ENCODE peak calls at places on chromosomes 1 and 21, in six cellular contexts. D is HT1080; Z is heart right ventricle; W is NCI-H2029; R is stimulated activated CD8-positive, alpha-beta memory T cell treated with anti-CD3 and anti-CD28 coated beads, Interleukin-15, amount 100 ng/mL, for 4 hours; S is DMS153. I is an unnamed sample.
A peak's percentile ranks its signal among the peaks of the same experiment; 100 is the strongest.

GRCh38 chr1:67700692-67701410 is 15.8 kb downstream of the GADD45A start:
- DNase-seq in D (peak; percentile 55), Z (no peak), W (peak; percentile 69), R (no peak), S (peak; percentile 75), I (peak; percentile 24)

GRCh38 chr1:244325056-244325764 is 126.5 kb downstream of the ADSS2 start:
- DNase-seq in D (no peak), Z (no peak), W (no peak), R (no peak), S (no peak), I (peak; percentile 65)

GRCh38 chr1:24966724-24967346 is 36.8 kb upstream of the RUNX3 start:
- DNase-seq in D (peak; percentile 82), Z (no peak), W (no peak), R (no peak), S (no peak), I (no peak)

GRCh38 chr1:21251773-21252471 is 38.3 kb downstream of the ECE1 start:
- DNase-seq in D (peak; percentile 76), Z (no peak), W (peak; percentile 4), R (no peak), S (peak; percentile 73), I (no peak)

GRCh38 chr1:240803151-240803550 is 191.2 kb upstream of the GREM2 start:
- DNase-seq in D (peak; percentile 77), Z (no peak), W (peak; percentile 30), R (no peak), S (peak; percentile 43), I (no peak)

GRCh38 chr1:20555025-20555757 is 2.8 kb downstream of the FAM43B start:
- DNase-seq in D (no peak), Z (no peak), W (no peak), R (no peak), S (no peak), I (no peak)

GRCh38 chr1:43466403-43466802 is 12.7 kb upstream of the HYI start:
- DNase-seq in D (peak; percentile 31), Z (no peak), W (peak; percentile 75), R (no peak), S (peak; percentile 22), I (no peak)

GRCh38 chr1:181073638-181074037 is 14.9 kb upstream of the IER5 start:
- DNase-seq in D (no peak), Z (no peak), W (no peak), R (no peak), S (peak; percentile 78), I (no peak)

GRCh38 chr21:26918318-26919065 is 48.4 kb downstream of the ADAMTS5 start:
- DNase-seq in D (no peak), Z (no peak), W (no peak), R (no peak), S (no peak), I (no peak)

GRCh38 chr1:159339517-159339916 is 37.4 kb downstream of the FCER1A start:
- DNase-seq in D (peak; percentile 74), Z (no peak), W (no peak), R (no peak), S (no peak), I (no peak)

GRCh38 chr1:91895832-91896556 is 10.0 kb upstream of the TGFBR3 start:
- DNase-seq in D (no peak), Z (no peak), W (no peak), R (no peak), S (no peak), I (no peak)

GRCh38 chr1:67597336-67597735 is 87.7 kb upstream of the GADD45A start:
- DNase-seq in D (peak; percentile 24), Z (no peak), W (no peak), R (no peak), S (no peak), I (no peak)

GRCh38 chr1:153520818-153521476 is 14.8 kb downstream of the S100A6 start:
- DNase-seq in D (no peak), Z (no peak), W (no peak), R (no peak), S (no peak), I (no peak)

GRCh38 chr1:63135174-63135512 is 187.2 kb upstream of the FOXD3 start:
- DNase-seq in D (no peak), Z (no peak), W (no peak), R (no peak), S (no peak), I (no peak)

GRCh38 chr1:214281902-214282695 is 1.1 kb downstream of the SMYD2 start:
- DNase-seq in D (no peak), Z (peak; percentile 46), W (peak; percentile 30), R (no peak), S (peak; percentile 41), I (peak; percentile 25)

GRCh38 chr1:192807968-192808587 is 761 bp upstream of the RGS2 start:
- DNase-seq in D (peak; percentile 54), Z (no peak), W (no peak), R (no peak), S (no peak), I (peak; percentile 45)